ENCODE peak calls at places on chromosomes 2 and 18, in four cellular contexts. J, D, G and V are unnamed samples.

GRCh38 chr2:203105996-203106395 is 91.3 kb downstream of the NBEAL1 start:
- DNase-seq in J (no peak), D (no peak), G (no peak), V (no peak)

GRCh38 chr2:168490015-168490874 is 34.2 kb downstream of the CERS6 start:
- DNase-seq in J (no peak), D (no peak), G (peak), V (peak)

GRCh38 chr2:239898292-239898925 is 126.7 kb downstream of the NDUFA10 start:
- DNase-seq in J (no peak), D (no peak), G (no peak), V (no peak)

GRCh38 chr2:64979744-64980143 is 9.5 kb upstream of the SLC1A4 start:
- DNase-seq in J (no peak), D (no peak), G (no peak), V (no peak)

GRCh38 chr2:128986867-128987268 is 668.2 kb upstream of the HS6ST1 start:
- DNase-seq in J (no peak), D (no peak), G (no peak), V (no peak)

GRCh38 chr2:38533180-38533579 is 69.5 kb downstream of the HNRNPLL start:
- DNase-seq in J (no peak), D (no peak), G (no peak), V (peak)

GRCh38 chr18:45167109-45167551 is 448.1 kb upstream of the SLC14A2 start:
- DNase-seq in J (no peak), D (no peak), G (no peak), V (no peak)

GRCh38 chr2:38163579-38163978 is 87.6 kb upstream of the CYP1B1 start:
- DNase-seq in J (no peak), D (no peak), G (no peak), V (no peak)

GRCh38 chr2:98911376-98912154 is 24.5 kb downstream of the CRACDL start:
- DNase-seq in J (no peak), D (no peak), G (peak), V (no peak)

GRCh38 chr2:218317232-218317630 is 24.9 kb upstream of the TMBIM1 start:
- DNase-seq in J (no peak), D (no peak), G (no peak), V (no peak)

GRCh38 chr2:236538242-236538641 is 31.4 kb upstream of the ACKR3 start:
- DNase-seq in J (no peak), D (no peak), G (peak), V (no peak)

GRCh38 chr2:16100006-16100405 is 159.7 kb downstream of the MYCN start:
- DNase-seq in J (no peak), D (no peak), G (no peak), V (no peak)

GRCh38 chr2:230863442-230864121 is 1.2 kb upstream of the ITM2C start:
- DNase-seq in J (no peak), D (no peak), G (no peak), V (no peak)

GRCh38 chr2:119218478-119219064 is 5.1 kb upstream of the STEAP3 start:
- DNase-seq in J (peak), D (no peak), G (no peak), V (no peak)

GRCh38 chr2:182018218-182018617 is 32.6 kb downstream of the PPP1R1C start:
- DNase-seq in J (no peak), D (no peak), G (no peak), V (no peak)

GRCh38 chr2:65320042-65320711 is 92.5 kb downstream of the ACTR2 start:
- DNase-seq in J (peak), D (no peak), G (no peak), V (peak)

GRCh38 chr2:33146112-33146511 is 199.4 kb downstream of the LTBP1 start:
- DNase-seq in J (no peak), D (no peak), G (no peak), V (no peak)

GRCh38 chr2:43000242-43001054 is 208.1 kb upstream of the HAAO start:
- DNase-seq in J (no peak), D (peak), G (no peak), V (no peak)

GRCh38 chr2:215367647-215368492 is 56.0 kb downstream of the ATIC start:
- DNase-seq in J (no peak), D (no peak), G (no peak), V (no peak)